ENCODE peak calls at places on chromosomes 3 and 15, in ten cellular contexts. K is right atrium auricular region; B is neural progenitor cell; L is HepG2; Z is naive thymus-derived CD4-positive, alpha-beta T cell; O is GM12865; A is tibial artery; W is CD4-positive, alpha-beta memory T cell; C is aorta; T is IMR-90. Y is an unnamed sample.

GRCh38 chr15:78223396-78224023 is 10.9 kb downstream of the ACSBG1 start:
- DNase-seq in O (no peak), B (no peak), A (no peak), T (peak), K (no peak), Z (no peak), L (no peak), W (no peak), C (no peak), Y (no peak)

GRCh38 chr3:165839296-165840076 is 2.3 kb upstream of the BCHE start:
- DNase-seq in Z (no peak), L (no peak), O (no peak), C (no peak), T (no peak), K (no peak), B (peak), A (no peak), W (no peak), Y (peak)

GRCh38 chr3:133413166-133414020 is 13.5 kb downstream of the BFSP2 start:
- DNase-seq in T (peak), A (no peak), W (no peak), Z (no peak), K (no peak), L (no peak), O (no peak), B (peak), C (peak), Y (no peak)

GRCh38 chr15:69388259-69388658 is 25.9 kb upstream of the KIF23 start:
- DNase-seq in O (no peak), K (no peak), C (no peak), W (no peak), L (no peak), B (no peak), Z (no peak), A (no peak), T (no peak), Y (no peak)

GRCh38 chr15:69434236-69434635 is 18.4 kb upstream of the RPLP1 start:
- DNase-seq in C (no peak), T (no peak), O (no peak), A (no peak), B (no peak), L (no peak), K (no peak), W (no peak), Z (no peak), Y (no peak)

GRCh38 chr3:168186293-168186983 is 90.7 kb upstream of the GOLIM4 start:
- DNase-seq in O (no peak), K (no peak), B (no peak), Z (no peak), L (peak), C (no peak), A (no peak), T (peak), W (no peak), Y (no peak)

GRCh38 chr3:172607305-172608121 is 84.3 kb upstream of the TNFSF10 start:
- DNase-seq in W (no peak), O (peak), B (peak), T (peak), L (no peak), K (no peak), Z (no peak), C (no peak), A (no peak), Y (no peak)

GRCh38 chr3:157354722-157355121 is 81.9 kb upstream of the PTX3 start:
- DNase-seq in A (no peak), T (peak), L (no peak), B (peak), Z (no peak), C (no peak), W (no peak), O (peak), K (no peak), Y (no peak)

GRCh38 chr3:147298511-147298982 is 107.8 kb downstream of the ZIC4 start:
- DNase-seq in A (no peak), Z (no peak), O (no peak), L (peak), T (peak), K (no peak), B (no peak), W (no peak), C (no peak), Y (no peak)

GRCh38 chr3:127784865-127785710 is 37.2 kb downstream of the MGLL start:
- DNase-seq in A (no peak), C (no peak), B (no peak), O (no peak), K (no peak), Z (no peak), W (no peak), T (no peak), L (no peak), Y (no peak)

GRCh38 chr3:94360982-94361381 is 298.1 kb downstream of the NSUN3 start:
- DNase-seq in W (no peak), L (no peak), O (no peak), C (peak), B (no peak), T (no peak), Z (no peak), K (no peak), A (peak), Y (no peak)

GRCh38 chr3:5929027-5929426 is 741.5 kb downstream of the EDEM1 start:
- DNase-seq in T (no peak), L (no peak), K (no peak), A (no peak), C (no peak), W (no peak), O (peak), B (peak), Z (no peak), Y (no peak)

GRCh38 chr3:169152319-169152718 is 511.2 kb downstream of the MECOM start:
- DNase-seq in Z (no peak), K (no peak), O (no peak), L (no peak), B (no peak), T (no peak), C (no peak), W (no peak), A (no peak), Y (no peak)

GRCh38 chr3:119205209-119205608 is 31.8 kb downstream of the UPK1B start:
- DNase-seq in B (no peak), Z (no peak), C (no peak), L (no peak), K (no peak), A (no peak), O (no peak), W (no peak), T (no peak), Y (no peak)

GRCh38 chr15:41561777-41562145 is 2.7 kb downstream of the TYRO3 start:
- DNase-seq in W (no peak), T (peak), L (no peak), B (peak), A (no peak), K (peak), Z (no peak), O (no peak), C (peak), Y (no peak)

GRCh38 chr3:69012111-69012835 is 1.2 kb downstream of the EOGT start:
- DNase-seq in C (peak), W (no peak), O (no peak), L (no peak), K (no peak), B (no peak), T (peak), A (peak), Z (no peak), Y (no peak)

GRCh38 chr15:101481381-101481705 is 8.2 kb downstream of the PCSK6 start:
- DNase-seq in Z (no peak), L (no peak), W (no peak), K (no peak), C (no peak), T (no peak), O (no peak), B (no peak), A (no peak), Y (no peak)

GRCh38 chr3:157573780-157574378 is 70.7 kb upstream of the VEPH1 start:
- DNase-seq in W (no peak), B (no peak), Z (no peak), A (no peak), T (peak), O (no peak), C (no peak), L (no peak), K (no peak), Y (no peak)

GRCh38 chr3:194956697-194957396 is 271.2 kb downstream of the FAM43A start:
- DNase-seq in O (no peak), Z (no peak), L (no peak), B (no peak), W (no peak), A (no peak), T (no peak), C (no peak), K (no peak), Y (no peak)

GRCh38 chr3:141726483-141726882 is 11.6 kb upstream of the RNF7 start:
- DNase-seq in Z (no peak), T (no peak), A (no peak), L (no peak), B (no peak), O (no peak), C (no peak), K (no peak), W (no peak), Y (no peak)

GRCh38 chr15:98063311-98063710 is 102.8 kb downstream of the ARRDC4 start:
- DNase-seq in W (no peak), T (no peak), Z (no peak), C (no peak), K (no peak), O (no peak), A (no peak), L (no peak), B (no peak), Y (no peak)

GRCh38 chr3:29430558-29430971 is 149.7 kb downstream of the RBMS3 start:
- DNase-seq in T (peak), Z (no peak), L (no peak), W (no peak), K (no peak), O (no peak), C (no peak), A (no peak), B (peak), Y (no peak)
- H3K4me3 ChIP-seq in T (no peak), Z (no peak), L (no peak), W (no peak), K (no peak), O (no peak), C (no peak), A (no peak), B (no peak), Y (no peak)

GRCh38 chr3:54120657-54121403 is 1.5 kb upstream of the CACNA2D3 start:
- DNase-seq in C (no peak), K (no peak), T (no peak), L (no peak), O (peak), Z (no peak), W (no peak), B (peak), A (no peak), Y (no peak)
- H3K4me3 ChIP-seq in C (no peak), K (peak), T (no peak), L (no peak), O (peak), Z (no peak), W (no peak), B (peak), A (peak), Y (no peak)

DNA sequence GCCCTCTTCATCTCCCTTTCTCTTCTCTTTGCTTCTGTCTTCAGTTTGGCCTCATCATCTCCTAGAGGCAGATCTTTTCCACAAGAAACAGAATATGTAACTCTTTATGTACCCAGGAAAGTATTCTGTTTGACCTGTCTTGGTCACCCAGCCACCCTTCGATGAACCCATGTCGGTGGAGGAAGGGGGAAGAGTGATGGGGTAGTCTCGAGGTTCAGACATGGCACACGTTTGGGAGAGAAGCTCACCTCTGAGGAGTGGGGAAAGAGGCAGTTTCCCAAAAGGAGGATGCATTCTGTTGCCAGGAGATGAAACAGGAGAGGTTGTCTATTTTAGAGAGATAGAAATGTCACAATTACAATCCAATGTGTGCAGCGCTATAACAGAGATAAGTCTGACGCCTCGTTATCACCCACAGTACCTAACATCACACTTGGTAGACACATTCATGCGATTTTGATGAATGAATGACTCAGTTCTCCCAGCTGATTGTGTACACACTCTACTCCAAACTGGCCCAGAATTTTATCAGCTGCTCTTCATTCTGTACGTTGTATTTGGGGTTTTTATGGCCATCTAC is 721 bp upstream of the CCDC50 start:
- DNase-seq in T (no peak), A (no peak), W (peak), L (no peak), C (no peak), Z (no peak), O (no peak), B (no peak), K (no peak), Y (no peak)
- H3K4me3 ChIP-seq in T (peak), A (peak), W (no peak), L (peak), C (peak), Z (no peak), O (peak), B (peak), K (peak), Y (no peak)

DNA sequence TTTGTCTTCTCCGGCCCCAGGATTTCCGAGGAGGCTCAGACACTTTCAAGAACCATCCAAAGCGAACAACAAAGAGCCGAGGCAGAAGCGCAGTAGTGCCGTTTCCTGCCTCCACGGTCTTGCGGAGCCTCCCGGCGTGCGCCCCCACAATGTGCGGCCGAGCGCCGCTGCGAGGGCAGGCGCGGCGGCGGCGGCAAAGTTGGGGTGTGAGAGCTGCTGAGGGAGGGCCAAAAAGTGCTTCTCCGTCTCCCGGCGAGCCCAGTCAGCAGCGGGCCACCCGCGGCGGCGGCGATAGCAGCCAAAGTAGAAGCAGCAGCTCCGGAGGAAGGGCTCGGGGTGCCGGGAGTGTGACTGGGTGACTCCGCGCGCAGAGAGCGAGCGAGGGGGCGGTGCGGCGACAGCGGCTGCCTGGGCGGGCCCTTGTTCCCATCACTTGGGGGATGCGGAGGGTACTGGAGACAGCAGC is 749.1 kb downstream of the ROBO1 start:
- DNase-seq in W (no peak), T (peak), Z (no peak), A (peak), K (peak), B (peak), C (peak), O (peak), L (peak), Y (no peak)
- H3K4me3 ChIP-seq in W (no peak), T (peak), Z (no peak), A (peak), K (peak), B (peak), C (peak), O (peak), L (peak), Y (peak)

GRCh38 chr3:12628813-12629212 is 35.1 kb downstream of the RAF1 start:
- DNase-seq in A (no peak), C (no peak), B (no peak), W (no peak), T (no peak), O (no peak), L (no peak), Z (no peak), K (no peak), Y (no peak)
- H3K4me3 ChIP-seq in A (no peak), C (no peak), B (no peak), W (no peak), T (no peak), O (no peak), L (no peak), Z (no peak), K (no peak), Y (no peak)

DNA sequence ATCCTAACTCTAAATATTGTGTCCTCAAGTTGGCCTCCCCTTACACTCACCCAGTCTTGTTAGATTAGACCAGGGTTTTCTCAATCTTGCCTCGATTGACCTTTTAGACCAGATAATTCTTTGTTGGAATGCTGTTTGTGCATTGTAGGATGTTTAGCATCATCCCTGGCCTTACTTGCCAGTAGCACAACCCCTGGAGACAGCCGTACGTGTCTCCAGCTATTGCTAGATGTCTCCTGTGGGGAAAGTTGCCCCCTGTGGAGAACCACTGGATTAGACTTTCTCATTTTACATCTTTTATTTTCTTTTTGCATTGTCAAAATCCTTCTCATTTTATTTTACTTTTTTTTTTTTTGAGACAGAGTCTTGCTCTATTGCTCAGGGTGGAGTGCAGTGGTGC is 2.2 kb downstream of the WDR6 start:
- DNase-seq in L (no peak), T (no peak), W (no peak), O (no peak), C (no peak), K (no peak), A (no peak), Z (no peak), B (no peak), Y (no peak)
- H3K4me3 ChIP-seq in L (no peak), T (no peak), W (no peak), O (no peak), C (no peak), K (no peak), A (no peak), Z (no peak), B (no peak), Y (no peak)

GRCh38 chr15:37695719-37696118 is 238.7 kb upstream of the TMCO5A start:
- DNase-seq in O (no peak), Z (no peak), L (no peak), B (no peak), W (no peak), A (no peak), C (no peak), K (no peak), T (peak), Y (no peak)

GRCh38 chr15:37701230-37701629 is 233.2 kb upstream of the TMCO5A start:
- DNase-seq in T (no peak), W (no peak), A (no peak), B (no peak), Z (no peak), K (no peak), O (no peak), L (no peak), C (no peak), Y (no peak)

GRCh38 chr15:37698679-37699078 is 235.8 kb upstream of the TMCO5A start:
- DNase-seq in L (no peak), B (no peak), Z (no peak), T (no peak), A (no peak), O (no peak), K (no peak), C (no peak), W (no peak), Y (no peak)
- H3K4me3 ChIP-seq in L (no peak), B (no peak), Z (no peak), T (no peak), A (no peak), O (no peak), K (no peak), C (no peak), W (no peak), Y (no peak)

GRCh38 chr3:15630646-15631350 is 29.3 kb downstream of the BTD start:
- DNase-seq in K (no peak), B (no peak), W (no peak), C (no peak), L (no peak), Z (no peak), O (peak), T (peak), A (no peak), Y (no peak)
- H3K4me3 ChIP-seq in K (peak), B (no peak), W (no peak), C (peak), L (no peak), Z (no peak), O (peak), T (peak), A (peak), Y (no peak)

Y was measured in Jurkat, Clone E6-1.